ENCODE peak calls at places on chromosomes 12 and 14, in seven cellular contexts. One of them, this sample, is unnamed.

GRCh38 chr12:104691661-104692334 is 235.1 kb downstream of the CHST11 start:
- DNase-seq in cardiac muscle cell: no peak
- DNase-seq in osteoblast: no peak
- DNase-seq in uterus: no peak
- DNase-seq in heart left ventricle: no peak
- DNase-seq in right lobe of liver: no peak
- DNase-seq in body of pancreas: no peak
- DNase-seq in this sample: no peak

GRCh38 chr12:118373628-118374027 is 921 bp upstream of the TAOK3 start:
- DNase-seq in uterus: no peak
- DNase-seq in cardiac muscle cell: no peak
- DNase-seq in osteoblast: no peak
- DNase-seq in heart left ventricle: no peak
- DNase-seq in body of pancreas: no peak
- DNase-seq in right lobe of liver: no peak
- DNase-seq in this sample: no peak

GRCh38 chr14:100147181-100147631 is 12.2 kb downstream of the DEGS2 start:
- DNase-seq in cardiac muscle cell: no peak
- DNase-seq in heart left ventricle: no peak
- DNase-seq in uterus: no peak
- DNase-seq in body of pancreas: no peak
- DNase-seq in osteoblast: no peak
- DNase-seq in right lobe of liver: no peak
- DNase-seq in this sample: no peak

GRCh38 chr14:91127411-91127810 is 13.5 kb downstream of the DGLUCY start:
- DNase-seq in heart left ventricle: peak; percentile 58
- DNase-seq in cardiac muscle cell: no peak
- DNase-seq in right lobe of liver: peak; percentile 80
- DNase-seq in body of pancreas: peak; percentile 70
- DNase-seq in uterus: no peak
- DNase-seq in osteoblast: no peak
- DNase-seq in this sample: no peak

GRCh38 chr14:90300649-90301048 is 31.1 kb downstream of the NRDE2 start:
- DNase-seq in heart left ventricle: no peak
- DNase-seq in osteoblast: no peak
- DNase-seq in right lobe of liver: no peak
- DNase-seq in body of pancreas: no peak
- DNase-seq in cardiac muscle cell: no peak
- DNase-seq in uterus: no peak
- DNase-seq in this sample: no peak

GRCh38 chr14:29352681-29353080 is 575.0 kb downstream of the PRKD1 start:
- DNase-seq in osteoblast: no peak
- DNase-seq in cardiac muscle cell: no peak
- DNase-seq in heart left ventricle: no peak
- DNase-seq in body of pancreas: no peak
- DNase-seq in right lobe of liver: no peak
- DNase-seq in uterus: no peak
- DNase-seq in this sample: no peak

GRCh38 chr14:63578300-63578699 is 35.1 kb upstream of the PPP2R5E start:
- DNase-seq in osteoblast: peak; percentile 41
- DNase-seq in heart left ventricle: no peak
- DNase-seq in uterus: no peak
- DNase-seq in right lobe of liver: no peak
- DNase-seq in cardiac muscle cell: no peak
- DNase-seq in body of pancreas: no peak
- DNase-seq in this sample: no peak

GRCh38 chr12:20040844-20041243 is 327.5 kb upstream of the PDE3A start:
- DNase-seq in body of pancreas: peak; percentile 15
- DNase-seq in right lobe of liver: no peak
- DNase-seq in cardiac muscle cell: peak; percentile 5
- DNase-seq in osteoblast: peak; percentile 50
- DNase-seq in uterus: no peak
- DNase-seq in heart left ventricle: peak; percentile 46
- DNase-seq in this sample: no peak

GRCh38 chr12:8420506-8420905 is 35.3 kb upstream of the CLEC6A start:
- DNase-seq in body of pancreas: no peak
- DNase-seq in cardiac muscle cell: no peak
- DNase-seq in uterus: no peak
- DNase-seq in right lobe of liver: no peak
- DNase-seq in osteoblast: no peak
- DNase-seq in heart left ventricle: no peak
- DNase-seq in this sample: no peak

GRCh38 chr12:130222519-130223255 is 60.4 kb downstream of the FZD10 start:
- DNase-seq in cardiac muscle cell: no peak
- DNase-seq in uterus: no peak
- DNase-seq in body of pancreas: peak; percentile 43
- DNase-seq in heart left ventricle: no peak
- DNase-seq in right lobe of liver: no peak
- DNase-seq in osteoblast: no peak
- DNase-seq in this sample: no peak

GRCh38 chr14:50230601-50231474 is 540 bp downstream of the SOS2 start:
- DNase-seq in body of pancreas: peak; percentile 50
- DNase-seq in heart left ventricle: peak; percentile 68
- DNase-seq in right lobe of liver: peak; percentile 68
- DNase-seq in uterus: peak; percentile 57
- DNase-seq in cardiac muscle cell: peak; percentile 73
- DNase-seq in osteoblast: peak; percentile 83
- DNase-seq in this sample: peak; percentile 66

GRCh38 chr12:22543246-22544037 is 900 bp downstream of the C2CD5 start:
- DNase-seq in osteoblast: peak; percentile 65
- DNase-seq in cardiac muscle cell: peak; percentile 52
- DNase-seq in body of pancreas: peak; percentile 65
- DNase-seq in uterus: peak; percentile 39
- DNase-seq in heart left ventricle: peak; percentile 44
- DNase-seq in right lobe of liver: peak; percentile 73
- DNase-seq in this sample: no peak

DNA sequence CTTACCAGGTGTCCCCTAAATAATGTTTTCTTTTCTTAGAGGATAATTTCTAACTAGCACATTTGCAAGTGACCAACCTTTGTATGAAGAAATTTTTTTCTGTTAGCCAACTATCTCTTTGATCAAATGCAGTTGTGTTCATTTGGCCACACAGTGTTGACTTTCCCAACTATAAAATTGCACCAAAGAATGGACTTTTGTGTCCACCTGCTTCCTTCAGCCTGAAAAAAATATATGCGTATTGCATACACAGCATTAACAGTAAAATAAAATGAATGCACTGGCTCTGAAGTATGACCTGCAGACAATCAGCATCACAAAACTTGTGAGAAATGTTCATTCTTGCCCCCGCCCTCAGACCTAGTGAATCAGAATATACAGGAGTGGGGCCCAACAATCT is 342.0 kb downstream of the SEC23A start:
- DNase-seq in cardiac muscle cell: no peak
- DNase-seq in uterus: no peak
- DNase-seq in heart left ventricle: no peak
- DNase-seq in osteoblast: no peak
- DNase-seq in body of pancreas: no peak
- DNase-seq in right lobe of liver: no peak
- DNase-seq in this sample: no peak
- H3K27ac ChIP-seq in cardiac muscle cell: no peak overlapping the region
- H3K27ac ChIP-seq in uterus: no peak overlapping the region
- H3K27ac ChIP-seq in heart left ventricle: no peak overlapping the region
- H3K27ac ChIP-seq in osteoblast: no peak overlapping the region
- H3K27ac ChIP-seq in body of pancreas: no peak overlapping the region
- H3K27ac ChIP-seq in right lobe of liver: no peak overlapping the region
- H3K27ac ChIP-seq in this sample: no peak overlapping the region

GRCh38 chr14:72647782-72648181 is 246.1 kb downstream of the DPF3 start:
- DNase-seq in uterus: no peak
- DNase-seq in body of pancreas: no peak
- DNase-seq in cardiac muscle cell: no peak
- DNase-seq in right lobe of liver: no peak
- DNase-seq in osteoblast: no peak
- DNase-seq in heart left ventricle: no peak
- DNase-seq in this sample: no peak
- TF ChIP-seq CTCF in uterus: no peak
- TF ChIP-seq CTCF in body of pancreas: no peak
- TF ChIP-seq CTCF in cardiac muscle cell: no peak
- TF ChIP-seq CTCF in right lobe of liver: no peak
- TF ChIP-seq CTCF in osteoblast: no peak
- TF ChIP-seq CTCF in heart left ventricle: no peak
- TF ChIP-seq CTCF in this sample: no peak

DNA sequence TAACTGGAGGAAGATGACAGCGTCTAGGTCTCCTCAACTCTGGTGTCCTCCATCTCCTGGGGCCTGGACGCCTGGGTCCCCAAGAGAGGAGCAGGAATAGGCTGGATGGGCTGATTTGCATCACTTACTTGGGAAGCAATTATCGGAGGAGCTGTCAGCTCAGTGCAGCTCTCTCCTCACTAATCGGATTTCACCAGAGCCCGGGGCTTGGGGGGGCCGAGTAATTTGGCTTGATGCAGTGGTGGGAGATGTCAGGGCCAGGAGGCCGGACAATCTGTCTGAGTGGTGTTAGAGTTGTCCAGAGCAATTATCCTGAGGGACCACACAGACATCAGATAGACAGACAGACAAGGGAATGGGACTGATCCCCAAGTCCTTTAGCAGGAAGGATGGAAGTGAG is 4.7 kb upstream of the SMUG1 start:
- DNase-seq in osteoblast: no peak
- DNase-seq in body of pancreas: no peak
- DNase-seq in cardiac muscle cell: no peak
- DNase-seq in uterus: no peak
- DNase-seq in heart left ventricle: no peak
- DNase-seq in right lobe of liver: no peak
- DNase-seq in this sample: no peak
- H3K27me3 ChIP-seq in osteoblast: no peaks in the 10 kb centered on the region
- H3K27me3 ChIP-seq in body of pancreas: no peaks in the 10 kb centered on the region
- H3K27me3 ChIP-seq in cardiac muscle cell: peaks cover 78% of the 10 kb centered on the region
- H3K27me3 ChIP-seq in uterus: peaks cover 5% of the 10 kb centered on the region
- H3K27me3 ChIP-seq in heart left ventricle: peaks cover 2% of the 10 kb centered on the region
- H3K27me3 ChIP-seq in right lobe of liver: no peaks in the 10 kb centered on the region
- H3K27me3 ChIP-seq in this sample: no peaks in the 10 kb centered on the region

GRCh38 chr12:57887631-57888406 is 41.3 kb upstream of the CTDSP2 start:
- DNase-seq in body of pancreas: no peak
- DNase-seq in cardiac muscle cell: peak; percentile 25
- DNase-seq in heart left ventricle: no peak
- DNase-seq in uterus: peak; percentile 59
- DNase-seq in right lobe of liver: no peak
- DNase-seq in osteoblast: no peak
- DNase-seq in this sample: no peak

GRCh38 chr12:57891639-57892228 is 45.2 kb upstream of the CTDSP2 start:
- DNase-seq in uterus: no peak
- DNase-seq in right lobe of liver: no peak
- DNase-seq in heart left ventricle: no peak
- DNase-seq in body of pancreas: no peak
- DNase-seq in cardiac muscle cell: no peak
- DNase-seq in osteoblast: no peak
- DNase-seq in this sample: no peak

GRCh38 chr12:57888407-57889157 is 42.1 kb upstream of the CTDSP2 start:
- DNase-seq in uterus: peak; percentile 67
- DNase-seq in heart left ventricle: no peak
- DNase-seq in body of pancreas: no peak
- DNase-seq in osteoblast: peak; percentile 75
- DNase-seq in cardiac muscle cell: no peak
- DNase-seq in right lobe of liver: no peak
- DNase-seq in this sample: no peak

GRCh38 chr12:57890191-57891120 is 43.9 kb upstream of the CTDSP2 start:
- DNase-seq in osteoblast: no peak
- DNase-seq in uterus: no peak
- DNase-seq in body of pancreas: no peak
- DNase-seq in heart left ventricle: no peak
- DNase-seq in cardiac muscle cell: no peak
- DNase-seq in right lobe of liver: no peak
- DNase-seq in this sample: no peak

DNA sequence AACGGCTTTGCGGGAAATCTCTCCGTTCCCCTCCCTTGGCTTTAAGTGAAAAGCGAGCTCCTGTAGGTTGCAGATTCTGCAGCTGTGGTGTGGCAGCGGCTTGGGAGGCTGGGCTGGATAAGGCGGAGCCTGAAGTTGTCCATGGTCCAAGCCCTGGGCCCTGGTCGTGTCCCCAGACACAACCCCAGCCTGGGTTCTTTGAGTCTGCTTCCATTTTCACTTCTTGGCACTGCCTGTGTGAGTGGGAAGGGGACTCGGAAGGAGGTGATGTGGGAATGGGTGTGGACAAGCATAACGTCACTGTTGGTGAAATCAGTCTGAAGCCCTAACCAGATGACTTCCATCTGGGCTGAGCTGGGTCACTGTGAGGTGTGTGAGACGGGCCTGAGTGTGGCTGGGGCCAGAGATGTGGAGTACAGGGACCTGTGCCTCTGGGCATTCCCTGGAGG is 43.0 kb upstream of the CTDSP2 start:
- DNase-seq in osteoblast: peak; percentile 67
- DNase-seq in cardiac muscle cell: no peak
- DNase-seq in right lobe of liver: no peak
- DNase-seq in uterus: peak; percentile 88
- DNase-seq in heart left ventricle: peak; percentile 89
- DNase-seq in body of pancreas: peak; percentile 35
- DNase-seq in this sample: peak; percentile 92
- H3K27ac ChIP-seq in osteoblast: peak overlapping the region; percentile 85
- H3K27ac ChIP-seq in cardiac muscle cell: peak overlapping the region; percentile 43
- H3K27ac ChIP-seq in right lobe of liver: peak overlapping the region; percentile 33
- H3K27ac ChIP-seq in uterus: peak overlapping the region; percentile 87
- H3K27ac ChIP-seq in heart left ventricle: peak overlapping the region; percentile 88
- H3K27ac ChIP-seq in body of pancreas: no peak overlapping the region
- H3K27ac ChIP-seq in this sample: peak overlapping the region; percentile 86

GRCh38 chr12:47312794-47313426 is 233.2 kb upstream of the AMIGO2 start:
- DNase-seq in cardiac muscle cell: no peak
- DNase-seq in right lobe of liver: no peak
- DNase-seq in body of pancreas: no peak
- DNase-seq in osteoblast: no peak
- DNase-seq in heart left ventricle: no peak
- DNase-seq in uterus: no peak
- DNase-seq in this sample: no peak

GRCh38 chr12:47311514-47311913 is 231.8 kb upstream of the AMIGO2 start:
- DNase-seq in heart left ventricle: no peak
- DNase-seq in cardiac muscle cell: no peak
- DNase-seq in body of pancreas: no peak
- DNase-seq in right lobe of liver: no peak
- DNase-seq in osteoblast: no peak
- DNase-seq in uterus: no peak
- DNase-seq in this sample: no peak

GRCh38 chr12:47312147-47312546 is 232.4 kb upstream of the AMIGO2 start:
- DNase-seq in right lobe of liver: no peak
- DNase-seq in osteoblast: no peak
- DNase-seq in heart left ventricle: no peak
- DNase-seq in body of pancreas: no peak
- DNase-seq in uterus: no peak
- DNase-seq in cardiac muscle cell: no peak
- DNase-seq in this sample: no peak

GRCh38 chr12:47308672-47309071 is 228.9 kb upstream of the AMIGO2 start:
- DNase-seq in heart left ventricle: no peak
- DNase-seq in right lobe of liver: no peak
- DNase-seq in uterus: no peak
- DNase-seq in cardiac muscle cell: no peak
- DNase-seq in osteoblast: no peak
- DNase-seq in body of pancreas: no peak
- DNase-seq in this sample: no peak

GRCh38 chr12:47311011-47311410 is 231.3 kb upstream of the AMIGO2 start:
- DNase-seq in osteoblast: no peak
- DNase-seq in cardiac muscle cell: no peak
- DNase-seq in heart left ventricle: no peak
- DNase-seq in uterus: no peak
- DNase-seq in right lobe of liver: no peak
- DNase-seq in body of pancreas: no peak
- DNase-seq in this sample: no peak
- TF ChIP-seq CTCF in osteoblast: no peak
- TF ChIP-seq CTCF in cardiac muscle cell: no peak
- TF ChIP-seq CTCF in heart left ventricle: no peak
- TF ChIP-seq CTCF in uterus: no peak
- TF ChIP-seq CTCF in right lobe of liver: no peak
- TF ChIP-seq CTCF in body of pancreas: no peak
- TF ChIP-seq CTCF in this sample: no peak

This sample was measured in right atrium auricular region.